ENCODE peak calls at places on chromosomes 6 and 20, in ten cellular contexts. B is HCT116, E is mesendoderm, T is GM23248, X is neural progenitor cell, P is OCI-LY7, A is SK-N-SH, Y is MM.1S, Z is fibroblast of lung, S is PC-9. F is an unnamed sample.
A peak's percentile ranks its signal among the peaks of the same experiment; 100 is the strongest.

GRCh38 chr6:139776051-139776450 is 401.6 kb upstream of the CITED2 start:
- DNase-seq in B (no peak), E (peak; percentile 39), T (no peak), X (peak; percentile 79), P (no peak), A (no peak), Y (no peak), Z (no peak), S (no peak), F (no peak)

GRCh38 chr6:123625697-123626096 is 11.1 kb downstream of the TRDN start:
- DNase-seq in B (no peak), E (no peak), T (no peak), X (no peak), P (no peak), A (no peak), Y (no peak), Z (no peak), S (no peak), F (no peak)

GRCh38 chr20:40521962-40522361 is 167.1 kb downstream of the MAFB start:
- DNase-seq in B (no peak), E (no peak), T (no peak), X (no peak), P (no peak), A (no peak), Y (no peak), Z (no peak), S (no peak), F (no peak)

GRCh38 chr6:1023229-1023628 is 288.7 kb upstream of the FOXQ1 start:
- DNase-seq in B (no peak), E (no peak), T (no peak), X (no peak), P (no peak), A (no peak), Y (no peak), Z (no peak), S (no peak), F (no peak)

GRCh38 chr6:92967352-92967751 is 452.0 kb downstream of the EPHA7 start:
- DNase-seq in B (no peak), E (peak; percentile 36), T (no peak), X (no peak), P (peak; percentile 22), A (no peak), Y (no peak), Z (no peak), S (no peak), F (no peak)

GRCh38 chr6:70375882-70376281 is 37.4 kb upstream of the FAM135A start:
- DNase-seq in B (peak; percentile 54), E (peak; percentile 53), T (peak; percentile 7), X (peak; percentile 10), P (peak; percentile 2), A (no peak), Y (no peak), Z (no peak), S (no peak), F (no peak)

GRCh38 chr6:151240036-151240685 is 394 bp downstream of the AKAP12 start:
- DNase-seq in B (peak; percentile 59), E (peak; percentile 97), T (peak; percentile 79), X (peak; percentile 96), P (no peak), A (peak; percentile 84), Y (no peak), Z (peak; percentile 83), S (peak; percentile 45), F (peak; percentile 43)

GRCh38 chr6:7542065-7542877 is 800 bp downstream of the DSP start:
- DNase-seq in B (no peak), E (peak; percentile 70), T (peak; percentile 61), X (peak; percentile 80), P (no peak), A (peak; percentile 50), Y (no peak), Z (no peak), S (peak; percentile 54), F (peak; percentile 35)

GRCh38 chr6:10694302-10695085 is at the start of the genes C6orf52 and PAK1IP1:
- DNase-seq in B (peak; percentile 88), E (peak; percentile 97), T (peak; percentile 97), X (peak; percentile 97), P (peak; percentile 97), A (peak; percentile 90), Y (peak; percentile 96), Z (peak; percentile 96), S (peak; percentile 90), F (peak; percentile 91)
- H3K79me2 ChIP-seq in B (peaks cover 63% of the 10 kb centered on the region), E (peaks cover 44% of the 10 kb centered on the region), T (peaks cover 64% of the 10 kb centered on the region), X (peaks cover 69% of the 10 kb centered on the region), P (peaks cover 50% of the 10 kb centered on the region), A (peaks cover 58% of the 10 kb centered on the region), Y (peaks cover 60% of the 10 kb centered on the region), Z (peaks cover 44% of the 10 kb centered on the region), S (peaks cover 47% of the 10 kb centered on the region), F (peaks cover 62% of the 10 kb centered on the region)

DNA sequence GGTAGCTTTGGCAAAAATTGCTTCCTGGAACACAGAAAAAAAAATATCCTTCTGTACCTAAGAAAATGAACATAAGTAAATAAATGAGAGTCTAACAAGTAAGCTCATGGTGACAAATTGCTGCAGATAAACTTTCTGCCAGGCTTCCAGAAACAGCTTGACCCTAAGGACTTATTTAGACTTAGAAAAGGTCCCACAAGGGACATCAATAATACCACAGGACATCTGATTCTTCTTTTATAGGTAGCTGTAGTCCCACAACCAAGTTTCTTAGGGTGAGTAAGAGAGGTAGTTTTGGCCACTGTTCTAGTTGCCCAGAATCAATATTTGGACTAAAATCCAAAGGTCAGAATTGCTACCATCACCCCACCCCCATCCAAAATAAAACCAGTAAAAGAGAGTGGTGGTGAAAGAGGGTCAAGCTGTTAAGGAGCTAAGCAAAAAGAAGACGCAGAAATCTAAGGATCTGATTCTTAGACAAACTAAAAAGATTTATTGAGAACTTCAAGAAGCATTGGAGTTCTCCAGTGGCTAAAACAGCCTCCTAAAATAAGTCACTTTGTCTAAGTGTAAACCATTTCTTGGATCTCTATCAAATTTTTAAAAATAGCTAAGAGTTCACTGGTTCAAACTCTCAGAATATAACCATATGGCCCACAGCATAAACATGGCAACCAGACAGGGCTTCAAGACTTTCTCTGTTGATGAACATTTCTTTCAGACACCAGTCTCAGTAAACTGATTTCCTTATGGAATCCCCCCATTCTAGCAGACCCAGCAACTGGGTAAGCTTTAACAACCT is 180.6 kb downstream of the PTPRK start:
- DNase-seq in B (no peak), E (no peak), T (no peak), X (no peak), P (no peak), A (no peak), Y (no peak), Z (peak; percentile 91), S (no peak), F (no peak)
- H3K79me2 ChIP-seq in B (no peaks in the 10 kb centered on the region), E (no peaks in the 10 kb centered on the region), T (no peaks in the 10 kb centered on the region), X (peaks cover 11% of the 10 kb centered on the region), P (no peaks in the 10 kb centered on the region), A (no peaks in the 10 kb centered on the region), Y (no peaks in the 10 kb centered on the region), Z (no peaks in the 10 kb centered on the region), S (peaks cover 7% of the 10 kb centered on the region), F (peaks cover 12% of the 10 kb centered on the region)

DNA sequence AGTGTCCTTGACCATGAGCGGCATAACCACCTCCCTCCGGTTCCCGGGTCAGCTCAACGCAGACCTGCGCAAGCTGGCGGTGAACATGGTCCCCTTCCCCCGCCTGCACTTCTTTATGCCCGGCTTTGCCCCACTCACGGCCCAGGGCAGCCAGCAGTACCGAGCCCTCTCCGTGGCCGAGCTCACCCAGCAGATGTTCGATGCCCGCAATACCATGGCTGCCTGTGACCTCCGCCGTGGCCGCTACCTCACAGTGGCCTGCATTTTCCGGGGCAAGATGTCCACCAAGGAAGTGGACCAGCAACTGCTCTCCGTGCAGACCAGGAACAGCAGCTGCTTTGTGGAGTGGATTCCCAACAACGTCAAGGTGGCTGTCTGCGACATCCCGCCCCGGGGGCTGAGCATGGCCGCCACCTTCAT is 4.9 kb downstream of the TUBB1 start:
- DNase-seq in B (no peak), E (no peak), T (no peak), X (no peak), P (no peak), A (no peak), Y (no peak), Z (no peak), S (no peak), F (no peak)
- H3K79me2 ChIP-seq in B (peaks cover 45% of the 10 kb centered on the region), E (peaks cover 2% of the 10 kb centered on the region), T (peaks cover 49% of the 10 kb centered on the region), X (peaks cover 33% of the 10 kb centered on the region), P (peaks cover 37% of the 10 kb centered on the region), A (peaks cover 58% of the 10 kb centered on the region), Y (peaks cover 52% of the 10 kb centered on the region), Z (peaks cover 29% of the 10 kb centered on the region), S (peaks cover 44% of the 10 kb centered on the region), F (peaks cover 46% of the 10 kb centered on the region)

GRCh38 chr6:163513003-163513402 is 98.5 kb downstream of the QKI start:
- DNase-seq in B (no peak), E (no peak), T (no peak), X (no peak), P (no peak), A (no peak), Y (no peak), Z (no peak), S (no peak), F (no peak)

GRCh38 chr6:163516908-163517307 is 102.4 kb downstream of the QKI start:
- DNase-seq in B (no peak), E (no peak), T (no peak), X (no peak), P (no peak), A (no peak), Y (no peak), Z (no peak), S (no peak), F (no peak)

GRCh38 chr6:163507965-163508364 is 93.4 kb downstream of the QKI start:
- DNase-seq in B (no peak), E (no peak), T (no peak), X (no peak), P (no peak), A (no peak), Y (no peak), Z (peak; percentile 27), S (no peak), F (no peak)

DNA sequence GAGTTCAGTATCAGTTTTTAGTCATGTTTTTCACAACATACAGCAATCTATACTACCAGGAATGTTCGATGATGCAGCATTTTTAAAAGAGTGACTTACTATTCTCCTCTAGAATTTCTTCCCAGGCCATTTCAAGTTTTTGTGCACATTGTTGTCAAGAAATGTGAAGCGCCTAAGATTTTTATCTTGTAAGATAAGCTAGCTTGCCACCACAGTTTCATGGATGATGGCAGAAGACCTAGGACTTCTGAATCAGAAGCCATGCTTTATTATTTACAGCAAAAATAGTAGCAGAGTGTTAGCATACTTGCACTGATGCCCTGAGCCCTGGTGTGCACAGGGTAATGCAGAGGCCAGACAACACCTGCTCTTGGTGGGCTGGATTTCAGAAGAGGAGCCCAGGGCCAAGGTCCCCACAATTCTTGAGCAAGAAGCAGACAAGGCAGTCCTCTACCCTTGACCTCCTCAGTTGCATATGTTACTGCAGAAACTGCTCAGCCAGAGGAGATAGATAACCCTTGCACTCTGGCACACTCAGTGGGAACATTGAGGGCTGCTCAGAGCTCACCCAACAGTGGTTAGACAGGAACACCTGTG is 99.2 kb downstream of the QKI start:
- DNase-seq in B (no peak), E (no peak), T (no peak), X (no peak), P (no peak), A (no peak), Y (no peak), Z (no peak), S (no peak), F (no peak)
- H3K79me2 ChIP-seq in B (peaks cover 6% of the 10 kb centered on the region), E (peaks cover 5% of the 10 kb centered on the region), T (peaks cover 100% of the 10 kb centered on the region), X (peaks cover 99% of the 10 kb centered on the region), P (no peaks in the 10 kb centered on the region), A (peaks cover 93% of the 10 kb centered on the region), Y (peaks cover 19% of the 10 kb centered on the region), Z (peaks cover 51% of the 10 kb centered on the region), S (peaks cover 74% of the 10 kb centered on the region), F (peaks cover 87% of the 10 kb centered on the region)

F was measured in PC-3.